ENCODE peak calls at places on chromosomes 7 and 10, in four cellular contexts. V is Calu3; X is NCI-H460; Y is activated naive CD4-positive, alpha-beta T cell treated with anti-CD3 and anti-CD28 coated beads, Interleukin-2, amount 10 ng/mL, durations not matched to agents 7 days and 5 days. F is an unnamed sample.

GRCh38 chr10:131088619-131089018 is 222.9 kb downstream of the TCERG1L start:
- DNase-seq in V (no peak), X (no peak), Y (no peak), F (no peak)

GRCh38 chr10:131726460-131726861 is 174.3 kb upstream of the PPP2R2D start:
- DNase-seq in V (no peak), X (no peak), Y (no peak), F (no peak)

GRCh38 chr7:94571816-94572215 is 62.2 kb downstream of the CASD1 start:
- DNase-seq in V (no peak), X (no peak), Y (no peak), F (no peak)

GRCh38 chr10:15254808-15255655 is 86.5 kb upstream of the NMT2 start:
- DNase-seq in V (no peak), X (no peak), Y (peak; percentile 62), F (peak; percentile 71)

GRCh38 chr7:130695840-130696239 is 9.5 kb upstream of the TSGA13 start:
- DNase-seq in V (peak; percentile 9), X (peak; percentile 54), Y (no peak), F (no peak)

GRCh38 chr7:83908526-83908925 is 259.6 kb upstream of the SEMA3E start:
- DNase-seq in V (no peak), X (no peak), Y (no peak), F (no peak)

GRCh38 chr7:37732253-37732652 is 48.7 kb downstream of the GPR141 start:
- DNase-seq in V (peak; percentile 24), X (peak; percentile 8), Y (peak; percentile 28), F (peak; percentile 20)

GRCh38 chr10:95478185-95478584 is 83.0 kb downstream of the SORBS1 start:
- DNase-seq in V (no peak), X (no peak), Y (no peak), F (no peak)

GRCh38 chr7:92872701-92873100 is 36.3 kb upstream of the CDK6 start:
- DNase-seq in V (no peak), X (no peak), Y (no peak), F (no peak)

GRCh38 chr7:3399858-3400257 is 98.8 kb downstream of the SDK1 start:
- DNase-seq in V (peak; percentile 39), X (peak; percentile 36), Y (no peak), F (no peak)

GRCh38 chr10:132139526-132139925 is 47.2 kb upstream of the DPYSL4 start:
- DNase-seq in V (no peak), X (no peak), Y (no peak), F (no peak)

GRCh38 chr10:43903451-43903850 is 254.8 kb upstream of the ZNF32 start:
- DNase-seq in V (no peak), X (no peak), Y (no peak), F (no peak)

GRCh38 chr7:11203224-11203623 is 229.6 kb downstream of the PHF14 start:
- DNase-seq in V (no peak), X (no peak), Y (no peak), F (no peak)

GRCh38 chr7:142438235-142438922 is 180.5 kb upstream of the PRSS58 start:
- DNase-seq in V (peak; percentile 41), X (peak; percentile 26), Y (peak; percentile 58), F (peak; percentile 52)

GRCh38 chr10:127734753-127735152 is 2.2 kb upstream of the FOXI2 start:
- DNase-seq in V (no peak), X (no peak), Y (no peak), F (no peak)

GRCh38 chr10:107647462-107647861 is 483.0 kb upstream of the SORCS1 start:
- DNase-seq in V (no peak), X (no peak), Y (no peak), F (no peak)

GRCh38 chr7:77651544-77652162 is 44.6 kb upstream of the RSBN1L start:
- DNase-seq in V (peak; percentile 25), X (peak; percentile 47), Y (peak; percentile 38), F (peak; percentile 39)

GRCh38 chr10:125739994-125740679 is 20.6 kb downstream of the EDRF1 start:
- DNase-seq in V (no peak), X (no peak), Y (no peak), F (no peak)

GRCh38 chr10:124722812-124723783 is 21.1 kb downstream of the FAM53B start:
- DNase-seq in V (no peak), X (no peak), Y (peak; percentile 55), F (peak; percentile 51)

GRCh38 chr7:22884911-22885823 is 62.5 kb upstream of the TOMM7 start:
- DNase-seq in V (no peak), X (no peak), Y (no peak), F (no peak)